ENCODE peak calls at places on chromosome 16, in nine cellular contexts. One of them, this sample, is unnamed.

GRCh38 chr16:69166221-69166833 is 20.6 kb upstream of the SNTB2 start:
- DNase-seq in RWPE2: no peak
- DNase-seq in colonic mucosa: no peak
- DNase-seq in A549: no peak
- DNase-seq in thoracic aorta: no peak
- DNase-seq in adrenal gland: no peak
- DNase-seq in CD8-positive, alpha-beta T cell: no peak
- DNase-seq in SJSA1: no peak
- DNase-seq in heart right ventricle: no peak
- DNase-seq in this sample: peak

GRCh38 chr16:56547120-56547948 is 17.5 kb upstream of the MT4 start:
- DNase-seq in RWPE2: no peak
- DNase-seq in colonic mucosa: no peak
- DNase-seq in A549: no peak
- DNase-seq in thoracic aorta: no peak
- DNase-seq in adrenal gland: no peak
- DNase-seq in CD8-positive, alpha-beta T cell: no peak
- DNase-seq in SJSA1: no peak
- DNase-seq in heart right ventricle: no peak
- DNase-seq in this sample: no peak

GRCh38 chr16:78684040-78684611 is 584.7 kb downstream of the WWOX start:
- DNase-seq in RWPE2: peak
- DNase-seq in colonic mucosa: peak
- DNase-seq in A549: peak
- DNase-seq in thoracic aorta: peak
- DNase-seq in adrenal gland: peak
- DNase-seq in CD8-positive, alpha-beta T cell: no peak
- DNase-seq in SJSA1: no peak
- DNase-seq in heart right ventricle: peak
- DNase-seq in this sample: peak

GRCh38 chr16:85524630-85525463 is 88.3 kb upstream of the GSE1 start:
- DNase-seq in RWPE2: no peak
- DNase-seq in colonic mucosa: no peak
- DNase-seq in A549: peak
- DNase-seq in thoracic aorta: no peak
- DNase-seq in adrenal gland: no peak
- DNase-seq in CD8-positive, alpha-beta T cell: no peak
- DNase-seq in SJSA1: no peak
- DNase-seq in heart right ventricle: no peak
- DNase-seq in this sample: no peak

GRCh38 chr16:71172808-71173207 is 57.7 kb downstream of the HYDIN start:
- DNase-seq in RWPE2: no peak
- DNase-seq in colonic mucosa: no peak
- DNase-seq in A549: no peak
- DNase-seq in thoracic aorta: no peak
- DNase-seq in adrenal gland: no peak
- DNase-seq in CD8-positive, alpha-beta T cell: no peak
- DNase-seq in SJSA1: no peak
- DNase-seq in heart right ventricle: peak
- DNase-seq in this sample: no peak

GRCh38 chr16:49776085-49776501 is 79.8 kb downstream of the ZNF423 start:
- DNase-seq in RWPE2: no peak
- DNase-seq in colonic mucosa: no peak
- DNase-seq in A549: no peak
- DNase-seq in thoracic aorta: no peak
- DNase-seq in adrenal gland: no peak
- DNase-seq in CD8-positive, alpha-beta T cell: no peak
- DNase-seq in SJSA1: peak
- DNase-seq in heart right ventricle: peak
- DNase-seq in this sample: peak

GRCh38 chr16:9138731-9139501 is 47.5 kb downstream of the HAPSTR1 start:
- DNase-seq in RWPE2: peak
- DNase-seq in colonic mucosa: peak
- DNase-seq in A549: peak
- DNase-seq in thoracic aorta: no peak
- DNase-seq in adrenal gland: peak
- DNase-seq in CD8-positive, alpha-beta T cell: peak
- DNase-seq in SJSA1: peak
- DNase-seq in heart right ventricle: peak
- DNase-seq in this sample: peak

GRCh38 chr16:85639529-85640253 is 26.6 kb downstream of the GSE1 start:
- DNase-seq in RWPE2: no peak
- DNase-seq in colonic mucosa: no peak
- DNase-seq in A549: no peak
- DNase-seq in thoracic aorta: no peak
- DNase-seq in adrenal gland: peak
- DNase-seq in CD8-positive, alpha-beta T cell: no peak
- DNase-seq in SJSA1: no peak
- DNase-seq in heart right ventricle: peak
- DNase-seq in this sample: peak

GRCh38 chr16:51151435-51151950 is 423 bp upstream of the SALL1 start:
- DNase-seq in RWPE2: no peak
- DNase-seq in colonic mucosa: peak
- DNase-seq in A549: peak
- DNase-seq in thoracic aorta: no peak
- DNase-seq in adrenal gland: no peak
- DNase-seq in CD8-positive, alpha-beta T cell: no peak
- DNase-seq in SJSA1: peak
- DNase-seq in heart right ventricle: peak
- DNase-seq in this sample: peak

GRCh38 chr16:66020642-66021041 is 345.8 kb upstream of the CDH5 start:
- DNase-seq in RWPE2: peak
- DNase-seq in colonic mucosa: no peak
- DNase-seq in A549: peak
- DNase-seq in thoracic aorta: no peak
- DNase-seq in adrenal gland: no peak
- DNase-seq in CD8-positive, alpha-beta T cell: no peak
- DNase-seq in SJSA1: no peak
- DNase-seq in heart right ventricle: no peak
- DNase-seq in this sample: no peak

GRCh38 chr16:83660282-83660681 is 147.5 kb upstream of the HSBP1 start:
- DNase-seq in RWPE2: no peak
- DNase-seq in colonic mucosa: no peak
- DNase-seq in A549: no peak
- DNase-seq in thoracic aorta: no peak
- DNase-seq in adrenal gland: no peak
- DNase-seq in CD8-positive, alpha-beta T cell: no peak
- DNase-seq in SJSA1: no peak
- DNase-seq in heart right ventricle: no peak
- DNase-seq in this sample: no peak

GRCh38 chr16:47258874-47259461 is 115.2 kb upstream of the NETO2 start:
- DNase-seq in RWPE2: no peak
- DNase-seq in colonic mucosa: no peak
- DNase-seq in A549: peak
- DNase-seq in thoracic aorta: no peak
- DNase-seq in adrenal gland: no peak
- DNase-seq in CD8-positive, alpha-beta T cell: no peak
- DNase-seq in SJSA1: no peak
- DNase-seq in heart right ventricle: no peak
- DNase-seq in this sample: peak

GRCh38 chr16:86848821-86849220 is 270.5 kb downstream of the FOXL1 start:
- DNase-seq in RWPE2: no peak
- DNase-seq in colonic mucosa: no peak
- DNase-seq in A549: no peak
- DNase-seq in thoracic aorta: no peak
- DNase-seq in adrenal gland: no peak
- DNase-seq in CD8-positive, alpha-beta T cell: no peak
- DNase-seq in SJSA1: no peak
- DNase-seq in heart right ventricle: no peak
- DNase-seq in this sample: no peak

GRCh38 chr16:19167710-19168172 is 299 bp upstream of the SYT17 start:
- DNase-seq in RWPE2: peak
- DNase-seq in colonic mucosa: peak
- DNase-seq in A549: peak
- DNase-seq in thoracic aorta: no peak
- DNase-seq in adrenal gland: peak
- DNase-seq in CD8-positive, alpha-beta T cell: no peak
- DNase-seq in SJSA1: peak
- DNase-seq in heart right ventricle: peak
- DNase-seq in this sample: peak

GRCh38 chr16:55031481-55031880 is 100.8 kb downstream of the IRX5 start:
- DNase-seq in RWPE2: no peak
- DNase-seq in colonic mucosa: no peak
- DNase-seq in A549: no peak
- DNase-seq in thoracic aorta: no peak
- DNase-seq in adrenal gland: no peak
- DNase-seq in CD8-positive, alpha-beta T cell: no peak
- DNase-seq in SJSA1: no peak
- DNase-seq in heart right ventricle: no peak
- DNase-seq in this sample: no peak

GRCh38 chr16:17334096-17334495 is 136.7 kb downstream of the XYLT1 start:
- DNase-seq in RWPE2: no peak
- DNase-seq in colonic mucosa: no peak
- DNase-seq in A549: no peak
- DNase-seq in thoracic aorta: peak
- DNase-seq in adrenal gland: no peak
- DNase-seq in CD8-positive, alpha-beta T cell: no peak
- DNase-seq in SJSA1: no peak
- DNase-seq in heart right ventricle: no peak
- DNase-seq in this sample: no peak

GRCh38 chr16:10576390-10577304 is 3.8 kb downstream of the EMP2 start:
- DNase-seq in RWPE2: no peak
- DNase-seq in colonic mucosa: no peak
- DNase-seq in A549: no peak
- DNase-seq in thoracic aorta: no peak
- DNase-seq in adrenal gland: no peak
- DNase-seq in CD8-positive, alpha-beta T cell: no peak
- DNase-seq in SJSA1: no peak
- DNase-seq in heart right ventricle: no peak
- DNase-seq in this sample: no peak

GRCh38 chr16:83095926-83096692 is 469.3 kb downstream of the CDH13 start:
- DNase-seq in RWPE2: peak
- DNase-seq in colonic mucosa: no peak
- DNase-seq in A549: no peak
- DNase-seq in thoracic aorta: no peak
- DNase-seq in adrenal gland: no peak
- DNase-seq in CD8-positive, alpha-beta T cell: no peak
- DNase-seq in SJSA1: no peak
- DNase-seq in heart right ventricle: no peak
- DNase-seq in this sample: no peak

GRCh38 chr16:56911771-56912541 is 20.0 kb upstream of the HERPUD1 start:
- DNase-seq in RWPE2: no peak
- DNase-seq in colonic mucosa: peak
- DNase-seq in A549: no peak
- DNase-seq in thoracic aorta: no peak
- DNase-seq in adrenal gland: no peak
- DNase-seq in CD8-positive, alpha-beta T cell: no peak
- DNase-seq in SJSA1: no peak
- DNase-seq in heart right ventricle: peak
- DNase-seq in this sample: peak

GRCh38 chr16:4320030-4320429 is 4.2 kb downstream of the GLIS2 start:
- DNase-seq in RWPE2: peak
- DNase-seq in colonic mucosa: peak
- DNase-seq in A549: no peak
- DNase-seq in thoracic aorta: no peak
- DNase-seq in adrenal gland: no peak
- DNase-seq in CD8-positive, alpha-beta T cell: no peak
- DNase-seq in SJSA1: no peak
- DNase-seq in heart right ventricle: no peak
- DNase-seq in this sample: no peak
- H3K27ac ChIP-seq in RWPE2: peak
- H3K27ac ChIP-seq in colonic mucosa: no peak
- H3K27ac ChIP-seq in A549: no peak
- H3K27ac ChIP-seq in thoracic aorta: peak
- H3K27ac ChIP-seq in adrenal gland: peak
- H3K27ac ChIP-seq in CD8-positive, alpha-beta T cell: no peak
- H3K27ac ChIP-seq in SJSA1: no peak
- H3K27ac ChIP-seq in heart right ventricle: peak
- H3K27ac ChIP-seq in this sample: no peak

GRCh38 chr16:30926937-30927788 is 3.8 kb downstream of the FBXL19 start:
- DNase-seq in RWPE2: no peak
- DNase-seq in colonic mucosa: no peak
- DNase-seq in A549: no peak
- DNase-seq in thoracic aorta: no peak
- DNase-seq in adrenal gland: no peak
- DNase-seq in CD8-positive, alpha-beta T cell: no peak
- DNase-seq in SJSA1: no peak
- DNase-seq in heart right ventricle: no peak
- DNase-seq in this sample: no peak
- H3K27ac ChIP-seq in RWPE2: no peak
- H3K27ac ChIP-seq in colonic mucosa: no peak
- H3K27ac ChIP-seq in A549: peak
- H3K27ac ChIP-seq in thoracic aorta: no peak
- H3K27ac ChIP-seq in adrenal gland: no peak
- H3K27ac ChIP-seq in CD8-positive, alpha-beta T cell: no peak
- H3K27ac ChIP-seq in SJSA1: no peak
- H3K27ac ChIP-seq in heart right ventricle: no peak
- H3K27ac ChIP-seq in this sample: peak

GRCh38 chr16:3945751-3946603 is 65.5 kb upstream of the CREBBP start:
- DNase-seq in RWPE2: peak
- DNase-seq in colonic mucosa: no peak
- DNase-seq in A549: peak
- DNase-seq in thoracic aorta: peak
- DNase-seq in adrenal gland: no peak
- DNase-seq in CD8-positive, alpha-beta T cell: no peak
- DNase-seq in SJSA1: peak
- DNase-seq in heart right ventricle: peak
- DNase-seq in this sample: peak
- H3K27ac ChIP-seq in RWPE2: peak
- H3K27ac ChIP-seq in colonic mucosa: no peak
- H3K27ac ChIP-seq in A549: peak
- H3K27ac ChIP-seq in thoracic aorta: peak
- H3K27ac ChIP-seq in adrenal gland: no peak
- H3K27ac ChIP-seq in CD8-positive, alpha-beta T cell: no peak
- H3K27ac ChIP-seq in SJSA1: peak
- H3K27ac ChIP-seq in heart right ventricle: no peak
- H3K27ac ChIP-seq in this sample: no peak

GRCh38 chr16:79715088-79715487 is 114.6 kb upstream of the MAF start:
- DNase-seq in RWPE2: no peak
- DNase-seq in colonic mucosa: no peak
- DNase-seq in A549: no peak
- DNase-seq in thoracic aorta: no peak
- DNase-seq in adrenal gland: no peak
- DNase-seq in CD8-positive, alpha-beta T cell: no peak
- DNase-seq in SJSA1: no peak
- DNase-seq in heart right ventricle: no peak
- DNase-seq in this sample: no peak

GRCh38 chr16:79707867-79708266 is 107.3 kb upstream of the MAF start:
- DNase-seq in RWPE2: no peak
- DNase-seq in colonic mucosa: peak
- DNase-seq in A549: no peak
- DNase-seq in thoracic aorta: peak
- DNase-seq in adrenal gland: no peak
- DNase-seq in CD8-positive, alpha-beta T cell: no peak
- DNase-seq in SJSA1: no peak
- DNase-seq in heart right ventricle: peak
- DNase-seq in this sample: no peak

GRCh38 chr16:79714440-79714839 is 113.9 kb upstream of the MAF start:
- DNase-seq in RWPE2: no peak
- DNase-seq in colonic mucosa: no peak
- DNase-seq in A549: no peak
- DNase-seq in thoracic aorta: no peak
- DNase-seq in adrenal gland: no peak
- DNase-seq in CD8-positive, alpha-beta T cell: no peak
- DNase-seq in SJSA1: no peak
- DNase-seq in heart right ventricle: no peak
- DNase-seq in this sample: no peak

GRCh38 chr16:79713609-79714309 is 113.2 kb upstream of the MAF start:
- DNase-seq in RWPE2: no peak
- DNase-seq in colonic mucosa: no peak
- DNase-seq in A549: no peak
- DNase-seq in thoracic aorta: no peak
- DNase-seq in adrenal gland: no peak
- DNase-seq in CD8-positive, alpha-beta T cell: no peak
- DNase-seq in SJSA1: no peak
- DNase-seq in heart right ventricle: no peak
- DNase-seq in this sample: no peak

GRCh38 chr16:79712273-79712672 is 111.7 kb upstream of the MAF start:
- DNase-seq in RWPE2: no peak
- DNase-seq in colonic mucosa: peak
- DNase-seq in A549: no peak
- DNase-seq in thoracic aorta: no peak
- DNase-seq in adrenal gland: no peak
- DNase-seq in CD8-positive, alpha-beta T cell: no peak
- DNase-seq in SJSA1: no peak
- DNase-seq in heart right ventricle: no peak
- DNase-seq in this sample: no peak
- H3K27ac ChIP-seq in RWPE2: no peak
- H3K27ac ChIP-seq in colonic mucosa: no peak
- H3K27ac ChIP-seq in A549: no peak
- H3K27ac ChIP-seq in thoracic aorta: no peak
- H3K27ac ChIP-seq in adrenal gland: no peak
- H3K27ac ChIP-seq in CD8-positive, alpha-beta T cell: no peak
- H3K27ac ChIP-seq in SJSA1: no peak
- H3K27ac ChIP-seq in heart right ventricle: no peak
- H3K27ac ChIP-seq in this sample: no peak